ENCODE peak calls at places on chromosomes 12 and 14, in seven cellular contexts. M is retinal pigment epithelial cell; V is suprapubic skin; E is keratinocyte; X is fibroblast of mammary gland; Q is CD8-positive, alpha-beta T cell; H is tibial artery. L is an unnamed sample.
A peak's percentile ranks its signal among the peaks of the same experiment; 100 is the strongest.

GRCh38 chr12:100395811-100396210 is 38.9 kb downstream of the SLC17A8 start:
- DNase-seq in V (no peak), Q (no peak), H (no peak), X (no peak), E (no peak), M (no peak), L (no peak)

GRCh38 chr12:123839826-123840225 is 77.7 kb downstream of the DNAH10 start:
- DNase-seq in H (no peak), X (no peak), Q (no peak), M (no peak), E (no peak), V (no peak), L (no peak)

GRCh38 chr12:44788731-44789130 is 87.4 kb downstream of the NELL2 start:
- DNase-seq in X (no peak), E (no peak), M (no peak), Q (no peak), H (no peak), V (no peak), L (no peak)

GRCh38 chr12:92478692-92479091 is 224.1 kb upstream of the PLEKHG7 start:
- DNase-seq in H (no peak), X (peak; percentile 18), M (no peak), V (no peak), E (no peak), Q (no peak), L (no peak)

GRCh38 chr12:3035171-3035570 is 42.0 kb upstream of the TSPAN9 start:
- DNase-seq in E (no peak), H (no peak), V (no peak), M (no peak), X (no peak), Q (no peak), L (no peak)

GRCh38 chr12:106192659-106193403 is 54.1 kb upstream of the NUAK1 start:
- DNase-seq in E (no peak), X (peak; percentile 31), V (no peak), H (no peak), Q (no peak), M (no peak), L (no peak)

GRCh38 chr12:11584213-11584855 is 65.1 kb upstream of the ETV6 start:
- DNase-seq in H (no peak), Q (no peak), M (no peak), X (peak; percentile 28), E (no peak), V (no peak), L (no peak)

GRCh38 chr12:71636704-71637115 is 26.9 kb downstream of the ZFC3H1 start:
- DNase-seq in X (peak; percentile 79), Q (no peak), E (peak; percentile 26), H (no peak), M (peak; percentile 27), V (no peak), L (peak; percentile 36)

GRCh38 chr12:15227004-15227679 is 5.9 kb upstream of the RERG start:
- DNase-seq in M (no peak), H (peak; percentile 63), E (no peak), X (peak; percentile 78), V (peak; percentile 64), Q (peak; percentile 10), L (no peak)

GRCh38 chr14:105562713-105563346 is 36.4 kb downstream of the TMEM121 start:
- DNase-seq in M (no peak), H (no peak), Q (no peak), X (no peak), E (no peak), V (no peak), L (no peak)

GRCh38 chr14:99733221-99733550 is 49.1 kb downstream of the CYP46A1 start:
- DNase-seq in V (peak; percentile 38), H (no peak), X (no peak), E (no peak), Q (no peak), M (no peak), L (no peak)

GRCh38 chr14:26987734-26988363 is 390.0 kb upstream of the NOVA1 start:
- DNase-seq in X (peak; percentile 13), E (no peak), H (no peak), V (no peak), M (no peak), Q (no peak), L (no peak)

GRCh38 chr14:48826058-48826457 is 760.1 kb downstream of the RPS29 start:
- DNase-seq in V (no peak), Q (no peak), M (no peak), E (no peak), X (no peak), H (no peak), L (no peak)

GRCh38 chr12:126198966-126199692 is 1133.9 kb downstream of the AACS start:
- DNase-seq in V (no peak), M (no peak), Q (no peak), H (no peak), E (no peak), X (no peak), L (no peak)

GRCh38 chr14:102279688-102280348 is 25.1 kb downstream of the MOK start:
- DNase-seq in H (no peak), M (peak; percentile 81), E (peak; percentile 90), Q (no peak), V (no peak), X (peak; percentile 100), L (peak; percentile 99)

GRCh38 chr12:54374555-54375257 is 9.8 kb downstream of the ZNF385A start:
- DNase-seq in V (no peak), M (no peak), H (no peak), X (no peak), Q (no peak), E (no peak), L (no peak)

GRCh38 chr12:53623526-53623925 is 2.7 kb downstream of the ATF7 start:
- DNase-seq in E (no peak), Q (no peak), V (no peak), M (no peak), X (peak; percentile 60), H (peak; percentile 33), L (no peak)

GRCh38 chr14:32469388-32470160 is 140.5 kb downstream of the AKAP6 start:
- DNase-seq in V (no peak), M (peak; percentile 48), X (peak; percentile 67), E (no peak), Q (no peak), H (no peak), L (peak; percentile 40)

GRCh38 chr14:101058571-101058970 is 155.0 kb upstream of the RTL1 start:
- DNase-seq in E (no peak), H (no peak), X (peak; percentile 66), Q (no peak), V (no peak), M (no peak), L (no peak)

GRCh38 chr14:93977171-93977570 is 801 bp upstream of the ASB2 start:
- DNase-seq in H (no peak), V (no peak), X (no peak), Q (no peak), M (no peak), E (no peak), L (no peak)
- H3K4me3 ChIP-seq in H (no peak overlapping the region), V (no peak overlapping the region), X (no peak overlapping the region), Q (no peak overlapping the region), M (no peak overlapping the region), E (no peak overlapping the region), L (no peak overlapping the region)

GRCh38 chr14:56807586-56808168 is 2.6 kb downstream of the OTX2 start:
- DNase-seq in H (no peak), E (no peak), Q (no peak), X (no peak), M (no peak), V (no peak), L (no peak)

GRCh38 chr14:56801920-56802319 is 8.4 kb downstream of the OTX2 start:
- DNase-seq in Q (no peak), H (no peak), M (no peak), V (no peak), E (no peak), X (no peak), L (no peak)

GRCh38 chr14:56805201-56805991 is 4.9 kb downstream of the OTX2 start:
- DNase-seq in H (no peak), M (no peak), V (no peak), X (no peak), E (no peak), Q (no peak), L (no peak)

GRCh38 chr14:56805992-56806737 is 4.1 kb downstream of the OTX2 start:
- DNase-seq in H (no peak), E (no peak), V (no peak), X (no peak), M (no peak), Q (no peak), L (no peak)

GRCh38 chr14:56803816-56804535 is 6.3 kb downstream of the OTX2 start:
- DNase-seq in X (no peak), M (no peak), Q (no peak), V (no peak), H (no peak), E (no peak), L (no peak)
- H3K4me3 ChIP-seq in X (no peak overlapping the region), M (peak overlapping the region; percentile 95), Q (no peak overlapping the region), V (no peak overlapping the region), H (no peak overlapping the region), E (no peak overlapping the region), L (no peak overlapping the region)

DNA sequence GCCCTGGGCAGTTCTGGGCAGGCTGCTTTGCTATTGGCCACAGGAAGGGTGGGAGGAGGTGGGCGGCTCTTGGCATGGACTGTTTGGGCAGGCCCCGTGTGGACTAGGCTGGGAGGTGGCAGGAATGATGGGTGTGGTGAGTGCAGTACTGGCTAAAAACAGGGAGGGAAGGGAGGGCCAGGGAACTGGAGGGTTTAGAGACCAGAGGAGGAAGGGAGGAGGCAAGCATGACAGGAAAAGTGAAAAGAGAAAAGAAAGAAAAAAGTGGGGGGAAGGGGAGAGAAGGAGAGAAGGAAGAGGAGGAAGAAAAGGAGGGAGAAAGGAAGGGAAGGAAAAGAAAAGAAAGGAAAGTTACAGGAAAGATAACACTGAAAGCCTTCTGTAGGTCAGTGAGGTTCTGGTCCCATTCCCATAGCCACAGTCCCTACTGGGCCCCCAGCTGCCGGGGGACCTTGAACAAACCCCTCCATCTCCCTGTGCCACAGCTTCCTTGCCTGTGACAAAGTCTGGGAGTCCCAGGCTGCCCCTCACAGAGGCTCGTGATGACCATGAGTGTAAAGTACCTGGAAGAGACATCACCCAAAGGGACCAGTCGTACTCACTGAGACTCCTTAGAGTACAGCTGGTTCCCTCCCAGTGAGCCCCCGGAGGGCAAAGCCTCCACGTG is 1.1 kb upstream of the C14orf132 start:
- DNase-seq in X (peak; percentile 53), E (peak; percentile 23), M (no peak), Q (no peak), V (peak; percentile 89), H (peak; percentile 70), L (no peak)
- H3K4me3 ChIP-seq in X (no peak overlapping the region), E (no peak overlapping the region), M (no peak overlapping the region), Q (no peak overlapping the region), V (peak overlapping the region; percentile 84), H (no peak overlapping the region), L (no peak overlapping the region)

GRCh38 chr12:67439611-67440010 is 170.5 kb downstream of the CAND1 start:
- DNase-seq in E (no peak), H (no peak), Q (no peak), V (no peak), M (no peak), X (no peak), L (no peak)

GRCh38 chr12:67442896-67443295 is 173.7 kb downstream of the CAND1 start:
- DNase-seq in H (no peak), X (no peak), M (no peak), E (no peak), V (no peak), Q (no peak), L (no peak)

GRCh38 chr12:67444542-67444941 is 175.4 kb downstream of the CAND1 start:
- DNase-seq in H (no peak), V (no peak), E (no peak), M (no peak), Q (no peak), X (no peak), L (no peak)

GRCh38 chr12:67441736-67442346 is 172.7 kb downstream of the CAND1 start:
- DNase-seq in M (peak; percentile 40), H (peak; percentile 90), V (peak; percentile 90), X (peak; percentile 81), E (no peak), Q (peak; percentile 78), L (no peak)

GRCh38 chr12:67442347-67442841 is 173.2 kb downstream of the CAND1 start:
- DNase-seq in Q (no peak), X (no peak), M (no peak), V (no peak), H (no peak), E (no peak), L (no peak)
- H3K4me3 ChIP-seq in Q (no peak overlapping the region), X (no peak overlapping the region), M (peak overlapping the region; percentile 10), V (no peak overlapping the region), H (no peak overlapping the region), E (no peak overlapping the region), L (no peak overlapping the region)